ENCODE peak calls at places on chromosomes 11 and 22, in nine cellular contexts. One of them, this sample, is unnamed.

GRCh38 chr11:62682518-62682917 is 3.6 kb upstream of the UBXN1 start:
- DNase-seq in vagina: no peak
- DNase-seq in K562: no peak
- DNase-seq in HCT116: no peak
- DNase-seq in breast epithelium: no peak
- DNase-seq in H1: no peak
- DNase-seq in prostate gland: no peak
- DNase-seq in stomach: no peak
- DNase-seq in HepG2: no peak
- DNase-seq in this sample: no peak

GRCh38 chr11:14642873-14643696 is 519 bp upstream of the PDE3B start:
- DNase-seq in H1: no peak
- DNase-seq in HepG2: no peak
- DNase-seq in vagina: no peak
- DNase-seq in K562: no peak
- DNase-seq in prostate gland: no peak
- DNase-seq in stomach: no peak
- DNase-seq in HCT116: no peak
- DNase-seq in breast epithelium: no peak
- DNase-seq in this sample: no peak

GRCh38 chr11:67310246-67311050 is 7.1 kb downstream of the SSH3 start:
- DNase-seq in breast epithelium: peak; percentile 48
- DNase-seq in HCT116: no peak
- DNase-seq in stomach: peak; percentile 23
- DNase-seq in vagina: peak; percentile 86
- DNase-seq in HepG2: no peak
- DNase-seq in prostate gland: no peak
- DNase-seq in K562: no peak
- DNase-seq in H1: no peak
- DNase-seq in this sample: no peak

GRCh38 chr11:101446238-101446637 is 137.6 kb downstream of the TRPC6 start:
- DNase-seq in stomach: no peak
- DNase-seq in HCT116: no peak
- DNase-seq in prostate gland: no peak
- DNase-seq in breast epithelium: no peak
- DNase-seq in vagina: no peak
- DNase-seq in H1: no peak
- DNase-seq in HepG2: no peak
- DNase-seq in K562: no peak
- DNase-seq in this sample: no peak

GRCh38 chr11:92861641-92862040 is 107.8 kb upstream of the MTNR1B start:
- DNase-seq in HCT116: no peak
- DNase-seq in breast epithelium: no peak
- DNase-seq in vagina: no peak
- DNase-seq in stomach: no peak
- DNase-seq in HepG2: no peak
- DNase-seq in prostate gland: no peak
- DNase-seq in K562: no peak
- DNase-seq in H1: no peak
- DNase-seq in this sample: no peak

GRCh38 chr11:131932584-131933360 is 562.4 kb downstream of the NTM start:
- DNase-seq in breast epithelium: no peak
- DNase-seq in vagina: no peak
- DNase-seq in stomach: no peak
- DNase-seq in HepG2: no peak
- DNase-seq in K562: no peak
- DNase-seq in prostate gland: no peak
- DNase-seq in H1: no peak
- DNase-seq in HCT116: no peak
- DNase-seq in this sample: no peak

GRCh38 chr11:86160546-86161149 is 83.9 kb upstream of the EED start:
- DNase-seq in stomach: no peak
- DNase-seq in vagina: no peak
- DNase-seq in prostate gland: no peak
- DNase-seq in HCT116: no peak
- DNase-seq in HepG2: peak; percentile 76
- DNase-seq in H1: no peak
- DNase-seq in K562: no peak
- DNase-seq in breast epithelium: no peak
- DNase-seq in this sample: no peak

GRCh38 chr11:88508558-88508807 is 170.9 kb upstream of the CTSC start:
- DNase-seq in breast epithelium: no peak
- DNase-seq in vagina: no peak
- DNase-seq in stomach: no peak
- DNase-seq in H1: peak; percentile 55
- DNase-seq in K562: no peak
- DNase-seq in HepG2: no peak
- DNase-seq in HCT116: no peak
- DNase-seq in prostate gland: no peak
- DNase-seq in this sample: no peak

GRCh38 chr11:123203934-123204333 is 8.9 kb upstream of the CLMP start:
- DNase-seq in K562: no peak
- DNase-seq in HepG2: no peak
- DNase-seq in stomach: no peak
- DNase-seq in H1: no peak
- DNase-seq in prostate gland: no peak
- DNase-seq in vagina: peak; percentile 27
- DNase-seq in breast epithelium: no peak
- DNase-seq in HCT116: no peak
- DNase-seq in this sample: no peak
- TF ChIP-seq POLR2AphosphoS5 in K562: no peak
- TF ChIP-seq POLR2AphosphoS5 in HepG2: no peak
- TF ChIP-seq POLR2AphosphoS5 in stomach: no peak
- TF ChIP-seq POLR2AphosphoS5 in H1: no peak
- TF ChIP-seq POLR2AphosphoS5 in prostate gland: no peak
- TF ChIP-seq POLR2AphosphoS5 in vagina: no peak
- TF ChIP-seq POLR2AphosphoS5 in breast epithelium: no peak
- TF ChIP-seq POLR2AphosphoS5 in HCT116: no peak
- TF ChIP-seq POLR2AphosphoS5 in this sample: no peak

GRCh38 chr11:31800398-31801265 is 10.5 kb downstream of the PAX6 start:
- DNase-seq in HCT116: no peak
- DNase-seq in prostate gland: no peak
- DNase-seq in H1: no peak
- DNase-seq in breast epithelium: no peak
- DNase-seq in vagina: peak; percentile 71
- DNase-seq in stomach: no peak
- DNase-seq in HepG2: no peak
- DNase-seq in K562: no peak
- DNase-seq in this sample: peak; percentile 83

GRCh38 chr11:31798057-31799035 is 12.8 kb downstream of the PAX6 start:
- DNase-seq in stomach: no peak
- DNase-seq in HepG2: no peak
- DNase-seq in H1: peak; percentile 89
- DNase-seq in HCT116: no peak
- DNase-seq in prostate gland: no peak
- DNase-seq in breast epithelium: peak; percentile 49
- DNase-seq in vagina: peak; percentile 49
- DNase-seq in K562: no peak
- DNase-seq in this sample: peak; percentile 86

GRCh38 chr11:31797227-31798056 is 13.7 kb downstream of the PAX6 start:
- DNase-seq in H1: no peak
- DNase-seq in breast epithelium: no peak
- DNase-seq in K562: no peak
- DNase-seq in HCT116: no peak
- DNase-seq in prostate gland: no peak
- DNase-seq in stomach: no peak
- DNase-seq in HepG2: no peak
- DNase-seq in vagina: peak; percentile 65
- DNase-seq in this sample: peak; percentile 86

GRCh38 chr11:31799794-31800397 is 11.2 kb downstream of the PAX6 start:
- DNase-seq in HCT116: no peak
- DNase-seq in prostate gland: no peak
- DNase-seq in H1: no peak
- DNase-seq in HepG2: no peak
- DNase-seq in stomach: no peak
- DNase-seq in breast epithelium: no peak
- DNase-seq in K562: no peak
- DNase-seq in vagina: no peak
- DNase-seq in this sample: peak; percentile 37

DNA sequence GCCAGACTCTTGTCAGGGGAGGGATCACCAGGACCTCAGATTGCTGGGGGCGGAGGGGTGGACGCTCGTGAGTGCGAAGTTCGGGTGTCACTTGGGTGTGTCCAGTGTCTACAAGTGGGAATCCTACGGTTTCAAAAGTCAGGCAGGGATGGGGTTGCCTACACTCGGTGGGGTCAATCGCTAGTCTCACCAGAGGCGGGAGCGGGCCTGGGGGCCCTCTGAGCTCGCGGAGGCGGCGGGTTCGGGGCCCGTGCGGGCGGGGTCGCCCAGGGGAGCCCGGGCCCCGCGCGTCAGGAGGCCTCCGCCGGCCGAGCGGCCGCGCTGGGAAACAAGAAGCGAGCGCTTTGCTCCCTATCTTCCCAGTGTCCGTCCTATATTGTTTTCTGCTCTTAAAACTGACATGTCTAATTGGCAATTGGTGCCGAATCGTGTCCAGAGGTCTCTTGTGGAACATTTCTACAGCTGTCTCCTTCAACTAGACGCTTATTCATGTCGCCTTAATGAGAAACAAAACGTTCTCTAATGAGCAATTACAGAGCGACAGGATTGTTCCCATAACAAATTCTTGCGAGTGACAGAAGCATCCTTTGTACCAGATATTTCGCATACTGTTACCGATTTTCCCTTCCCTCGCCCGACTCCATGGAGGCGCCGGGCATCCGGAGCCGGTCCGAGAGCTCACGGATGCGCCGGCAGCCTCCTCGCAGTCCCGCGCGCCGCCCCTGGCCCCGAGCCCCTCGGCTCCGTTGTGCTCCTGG is 11.9 kb downstream of the PAX6 start:
- DNase-seq in prostate gland: no peak
- DNase-seq in HCT116: no peak
- DNase-seq in stomach: no peak
- DNase-seq in HepG2: no peak
- DNase-seq in H1: no peak
- DNase-seq in vagina: no peak
- DNase-seq in K562: no peak
- DNase-seq in breast epithelium: no peak
- DNase-seq in this sample: peak; percentile 60
- H3K9me3 ChIP-seq in prostate gland: no peaks in the 10 kb centered on the region
- H3K9me3 ChIP-seq in HCT116: no peaks in the 10 kb centered on the region
- H3K9me3 ChIP-seq in stomach: no peaks in the 10 kb centered on the region
- H3K9me3 ChIP-seq in HepG2: no peaks in the 10 kb centered on the region
- H3K9me3 ChIP-seq in H1: no peaks in the 10 kb centered on the region
- H3K9me3 ChIP-seq in vagina: no peaks in the 10 kb centered on the region
- H3K9me3 ChIP-seq in K562: no peaks in the 10 kb centered on the region
- H3K9me3 ChIP-seq in breast epithelium: no peaks in the 10 kb centered on the region
- H3K9me3 ChIP-seq in this sample: no peaks in the 10 kb centered on the region

GRCh38 chr22:19766506-19767426 is 6.2 kb downstream of the TBX1 start:
- DNase-seq in breast epithelium: no peak
- DNase-seq in HepG2: no peak
- DNase-seq in K562: peak; percentile 84
- DNase-seq in HCT116: peak; percentile 50
- DNase-seq in prostate gland: peak; percentile 45
- DNase-seq in H1: peak; percentile 87
- DNase-seq in stomach: peak; percentile 71
- DNase-seq in vagina: no peak
- DNase-seq in this sample: no peak

GRCh38 chr22:19764050-19764593 is 3.5 kb downstream of the TBX1 start:
- DNase-seq in H1: peak; percentile 71
- DNase-seq in K562: no peak
- DNase-seq in prostate gland: no peak
- DNase-seq in breast epithelium: no peak
- DNase-seq in vagina: no peak
- DNase-seq in stomach: no peak
- DNase-seq in HCT116: no peak
- DNase-seq in HepG2: no peak
- DNase-seq in this sample: no peak

GRCh38 chr22:19764636-19765476 is 4.3 kb downstream of the TBX1 start:
- DNase-seq in HCT116: no peak
- DNase-seq in prostate gland: no peak
- DNase-seq in vagina: no peak
- DNase-seq in breast epithelium: no peak
- DNase-seq in H1: no peak
- DNase-seq in HepG2: no peak
- DNase-seq in stomach: no peak
- DNase-seq in K562: no peak
- DNase-seq in this sample: no peak

GRCh38 chr22:19766235-19766505 is 5.6 kb downstream of the TBX1 start:
- DNase-seq in HCT116: no peak
- DNase-seq in prostate gland: no peak
- DNase-seq in breast epithelium: no peak
- DNase-seq in HepG2: no peak
- DNase-seq in H1: peak; percentile 67
- DNase-seq in K562: no peak
- DNase-seq in stomach: no peak
- DNase-seq in vagina: no peak
- DNase-seq in this sample: no peak

GRCh38 chr22:19765477-19766234 is 5.1 kb downstream of the TBX1 start:
- DNase-seq in breast epithelium: no peak
- DNase-seq in HCT116: no peak
- DNase-seq in K562: peak; percentile 82
- DNase-seq in stomach: no peak
- DNase-seq in vagina: no peak
- DNase-seq in H1: peak; percentile 84
- DNase-seq in HepG2: no peak
- DNase-seq in prostate gland: no peak
- DNase-seq in this sample: no peak
- TF ChIP-seq POLR2A in breast epithelium: no peak
- TF ChIP-seq POLR2A in HCT116: peak; percentile 52
- TF ChIP-seq POLR2A in K562: no peak
- TF ChIP-seq POLR2A in stomach: no peak
- TF ChIP-seq POLR2A in vagina: no peak
- TF ChIP-seq POLR2A in H1: no peak
- TF ChIP-seq POLR2A in HepG2: no peak
- TF ChIP-seq POLR2A in prostate gland: no peak
- TF ChIP-seq POLR2A in this sample: no peak

GRCh38 chr11:120786206-120786735 is 237.6 kb upstream of the TBCEL start:
- DNase-seq in K562: no peak
- DNase-seq in breast epithelium: no peak
- DNase-seq in HepG2: no peak
- DNase-seq in H1: peak; percentile 28
- DNase-seq in stomach: no peak
- DNase-seq in vagina: peak; percentile 70
- DNase-seq in HCT116: no peak
- DNase-seq in prostate gland: no peak
- DNase-seq in this sample: no peak

GRCh38 chr11:120785576-120785975 is 238.3 kb upstream of the TBCEL start:
- DNase-seq in H1: no peak
- DNase-seq in HepG2: no peak
- DNase-seq in breast epithelium: no peak
- DNase-seq in vagina: peak; percentile 67
- DNase-seq in stomach: no peak
- DNase-seq in HCT116: no peak
- DNase-seq in K562: no peak
- DNase-seq in prostate gland: no peak
- DNase-seq in this sample: no peak

GRCh38 chr11:120792306-120792705 is 231.6 kb upstream of the TBCEL start:
- DNase-seq in K562: no peak
- DNase-seq in HepG2: no peak
- DNase-seq in vagina: no peak
- DNase-seq in prostate gland: no peak
- DNase-seq in breast epithelium: no peak
- DNase-seq in H1: no peak
- DNase-seq in HCT116: no peak
- DNase-seq in stomach: no peak
- DNase-seq in this sample: no peak

GRCh38 chr11:120793150-120793549 is 230.8 kb upstream of the TBCEL start:
- DNase-seq in K562: no peak
- DNase-seq in prostate gland: no peak
- DNase-seq in HepG2: no peak
- DNase-seq in breast epithelium: no peak
- DNase-seq in vagina: no peak
- DNase-seq in H1: no peak
- DNase-seq in stomach: no peak
- DNase-seq in HCT116: no peak
- DNase-seq in this sample: no peak

DNA sequence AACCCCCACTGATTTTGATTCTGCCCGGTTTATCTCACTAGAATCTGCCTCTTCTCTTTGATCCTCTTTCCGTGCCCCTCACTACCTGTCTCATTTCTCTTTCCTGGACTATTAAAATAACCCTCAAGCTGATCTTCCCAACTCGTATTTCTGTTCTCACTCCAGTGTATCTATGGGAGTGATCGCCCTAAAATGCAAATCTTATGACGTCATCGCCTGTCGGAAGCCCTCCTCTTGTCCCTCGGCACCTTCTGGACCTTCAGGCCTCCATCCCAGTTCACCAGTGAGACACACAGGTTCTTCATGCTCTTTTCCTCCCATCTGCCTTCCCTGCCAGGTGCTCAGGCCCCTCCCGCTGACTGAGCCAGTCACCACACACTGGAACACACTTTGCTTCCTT is 234.5 kb upstream of the TBCEL start:
- DNase-seq in HepG2: no peak
- DNase-seq in breast epithelium: no peak
- DNase-seq in stomach: no peak
- DNase-seq in H1: no peak
- DNase-seq in HCT116: no peak
- DNase-seq in K562: no peak
- DNase-seq in vagina: no peak
- DNase-seq in prostate gland: no peak
- DNase-seq in this sample: no peak
- TF ChIP-seq POLR2AphosphoS5 in HepG2: no peak
- TF ChIP-seq POLR2AphosphoS5 in breast epithelium: no peak
- TF ChIP-seq POLR2AphosphoS5 in stomach: no peak
- TF ChIP-seq POLR2AphosphoS5 in H1: no peak
- TF ChIP-seq POLR2AphosphoS5 in HCT116: no peak
- TF ChIP-seq POLR2AphosphoS5 in K562: no peak
- TF ChIP-seq POLR2AphosphoS5 in vagina: no peak
- TF ChIP-seq POLR2AphosphoS5 in prostate gland: no peak
- TF ChIP-seq POLR2AphosphoS5 in this sample: no peak

This sample was measured in esophagus muscularis mucosa.